ENCODE peak calls at places on chromosomes 16 and 17, in nine cellular contexts. E is GM12891; Y is HAP-1; V is lung; P is GM13977; B is activated CD4-positive, CD25-positive, alpha-beta regulatory T cell; S is SK-N-DZ; H is nephron progenitor cell; N is activated CD4-positive, alpha-beta T cell treated with anti-CD3 and anti-CD28 coated beads for 24 hours. Z is an unnamed sample.

GRCh38 chr16:12612598-12613101 is 191.0 kb downstream of the CPPED1 start:
- DNase-seq in H (no peak), N (no peak), V (no peak), Y (no peak), B (no peak), S (no peak), P (no peak), E (no peak), Z (no peak)

GRCh38 chr17:58756246-58757161 is 850 bp downstream of the PPM1E start:
- DNase-seq in E (no peak), Y (peak; percentile 58), S (peak; percentile 57), H (peak; percentile 62), B (no peak), P (peak; percentile 57), N (no peak), V (no peak), Z (peak; percentile 13)

GRCh38 chr17:35313875-35314409 is 59.5 kb downstream of the SLFN11 start:
- DNase-seq in S (no peak), N (no peak), V (no peak), B (no peak), H (no peak), P (peak; percentile 6), Y (no peak), E (no peak), Z (no peak)

GRCh38 chr17:51029142-51029541 is 91.5 kb downstream of the SPAG9 start:
- DNase-seq in H (no peak), P (no peak), N (no peak), B (no peak), Y (no peak), V (no peak), S (no peak), E (no peak), Z (no peak)

GRCh38 chr16:89958068-89958467 is 9.5 kb downstream of the DEF8 start:
- DNase-seq in V (peak; percentile 50), S (peak; percentile 97), P (no peak), N (no peak), Y (peak; percentile 48), B (no peak), E (no peak), H (peak; percentile 48), Z (no peak)

GRCh38 chr16:83137326-83137770 is 510.6 kb downstream of the CDH13 start:
- DNase-seq in V (no peak), H (no peak), B (no peak), S (no peak), N (no peak), E (no peak), P (no peak), Y (no peak), Z (no peak)

GRCh38 chr17:76617838-76618237 is 25.7 kb downstream of the ST6GALNAC1 start:
- DNase-seq in N (no peak), Y (no peak), S (no peak), H (no peak), E (no peak), V (no peak), B (no peak), P (no peak), Z (no peak)

GRCh38 chr16:27405546-27406451 is 3.8 kb downstream of the IL21R start:
- DNase-seq in B (peak; percentile 64), Y (no peak), N (peak; percentile 75), E (no peak), P (no peak), H (peak; percentile 25), V (no peak), S (no peak), Z (no peak)

GRCh38 chr16:85908444-85908843 is 9.5 kb downstream of the IRF8 start:
- DNase-seq in B (no peak), S (no peak), P (peak; percentile 75), H (no peak), Y (no peak), N (no peak), E (peak; percentile 61), V (no peak), Z (no peak)

GRCh38 chr16:56858375-56858774 is 6.6 kb upstream of the SLC12A3 start:
- DNase-seq in B (no peak), V (no peak), S (no peak), Y (no peak), N (no peak), E (no peak), H (no peak), P (no peak), Z (no peak)

GRCh38 chr16:760498-761343 is at the start of gene MSLN:
- DNase-seq in V (peak; percentile 52), E (no peak), B (no peak), N (no peak), Y (no peak), P (no peak), H (no peak), S (no peak), Z (no peak)

GRCh38 chr17:34389343-34389742 is 26.3 kb upstream of the CCL1 start:
- DNase-seq in E (no peak), N (no peak), P (no peak), H (no peak), Y (no peak), S (no peak), B (no peak), V (no peak), Z (no peak)

GRCh38 chr16:30958164-30959083 is 870 bp downstream of the SETD1A start:
- DNase-seq in S (peak; percentile 67), N (peak; percentile 26), P (peak; percentile 90), E (peak; percentile 82), Y (peak; percentile 76), H (no peak), B (no peak), V (peak; percentile 52), Z (peak; percentile 48)

GRCh38 chr16:52496051-52496876 is 50.7 kb downstream of the TOX3 start:
- DNase-seq in V (no peak), Y (peak; percentile 14), H (no peak), B (no peak), N (no peak), P (no peak), E (no peak), S (peak; percentile 59), Z (no peak)

GRCh38 chr16:17224859-17225258 is 245.9 kb downstream of the XYLT1 start:
- DNase-seq in Y (no peak), B (no peak), V (peak; percentile 42), S (no peak), P (peak; percentile 24), E (no peak), N (no peak), H (no peak), Z (no peak)

GRCh38 chr17:36743130-36743529 is 141.7 kb downstream of the MRM1 start:
- DNase-seq in E (no peak), H (no peak), N (no peak), S (no peak), P (no peak), Y (no peak), B (no peak), V (peak; percentile 63), Z (no peak)

GRCh38 chr16:48592839-48593429 is 17.0 kb downstream of the N4BP1 start:
- DNase-seq in H (no peak), Y (no peak), B (no peak), E (no peak), N (no peak), S (no peak), P (no peak), V (no peak), Z (no peak)

GRCh38 chr17:77499699-77500435 is 359.1 kb downstream of the SEC14L1 start:
- DNase-seq in P (no peak), B (no peak), E (peak; percentile 9), V (no peak), H (no peak), N (no peak), Y (no peak), S (no peak), Z (no peak)

GRCh38 chr17:17346428-17347233 is 43.5 kb downstream of the NT5M start:
- DNase-seq in V (no peak), H (no peak), S (no peak), P (no peak), E (no peak), B (no peak), Y (peak; percentile 7), N (no peak), Z (no peak)

GRCh38 chr17:67902531-67903231 is 77.4 kb downstream of the BPTF start:
- DNase-seq in P (no peak), V (no peak), H (no peak), Y (peak; percentile 18), N (no peak), S (no peak), B (no peak), E (no peak), Z (no peak)

GRCh38 chr16:81094771-81095251 is 1.4 kb downstream of the GCSH start:
- DNase-seq in E (no peak), Y (no peak), B (no peak), P (no peak), H (no peak), N (no peak), V (no peak), S (no peak), Z (no peak)

GRCh38 chr16:55842369-55843104 is 9.6 kb upstream of the CES1 start:
- DNase-seq in E (peak; percentile 42), P (peak; percentile 65), H (peak; percentile 30), N (no peak), B (no peak), Y (peak; percentile 38), V (no peak), S (peak; percentile 45), Z (no peak)

GRCh38 chr16:64412578-64413280 is 709.1 kb downstream of the CDH11 start:
- DNase-seq in Y (no peak), B (no peak), N (no peak), P (no peak), S (no peak), H (no peak), E (no peak), V (no peak), Z (no peak)

GRCh38 chr16:17511340-17511739 is 40.6 kb upstream of the XYLT1 start:
- DNase-seq in P (no peak), E (no peak), V (no peak), H (no peak), B (no peak), Y (no peak), S (no peak), N (no peak), Z (no peak)

GRCh38 chr17:76841776-76842405 is 26.3 kb upstream of the MGAT5B start:
- DNase-seq in B (no peak), E (no peak), V (no peak), P (no peak), S (peak; percentile 94), N (no peak), H (no peak), Y (peak; percentile 57), Z (no peak)

GRCh38 chr17:71765437-71765836 is 355.4 kb upstream of the SOX9 start:
- DNase-seq in E (no peak), Y (no peak), H (peak; percentile 26), N (no peak), B (no peak), V (no peak), S (no peak), P (no peak), Z (no peak)

GRCh38 chr16:84144301-84144858 is 597 bp downstream of the HSDL1 start:
- DNase-seq in S (peak; percentile 36), V (peak; percentile 35), N (peak; percentile 22), P (peak; percentile 56), B (no peak), Y (peak; percentile 62), H (peak; percentile 55), E (peak; percentile 35), Z (no peak)

GRCh38 chr17:7881655-7882054 is 6.9 kb upstream of the CHD3 start:
- DNase-seq in P (no peak), E (no peak), S (no peak), B (no peak), N (no peak), H (no peak), Y (no peak), V (no peak), Z (peak; percentile 18)

GRCh38 chr16:10867199-10867598 is 9.8 kb upstream of the CIITA start:
- DNase-seq in S (no peak), P (no peak), Y (no peak), N (no peak), B (no peak), H (no peak), E (no peak), V (no peak), Z (no peak)

GRCh38 chr17:5942687-5943086 is 127.5 kb upstream of the WSCD1 start:
- DNase-seq in E (no peak), V (no peak), S (no peak), H (no peak), Y (no peak), N (no peak), P (no peak), B (no peak), Z (no peak)

GRCh38 chr17:68792873-68793272 is 162.3 kb downstream of the ABCA8 start:
- DNase-seq in Y (no peak), H (no peak), N (no peak), V (no peak), P (no peak), B (no peak), E (no peak), S (no peak), Z (no peak)

Z was measured in occipital lobe.